ENCODE peak calls at places on chromosome 4, in nine cellular contexts. P, B, I, T, N, R, O, A and S are unnamed samples.

GRCh38 chr4:2042207-2042946 is 16.8 kb upstream of the NAT8L start:
- DNase-seq in I (no peak), N (no peak), T (no peak), A (no peak), P (no peak), R (no peak), O (peak), B (peak), S (no peak)

GRCh38 chr4:14028862-14029261 is 401.3 kb upstream of the BOD1L1 start:
- DNase-seq in I (no peak), O (no peak), R (no peak), N (no peak), B (peak), T (no peak), P (no peak), A (peak), S (no peak)

GRCh38 chr4:128819082-128819742 is 9.7 kb downstream of the JADE1 start:
- DNase-seq in N (no peak), I (no peak), A (no peak), O (no peak), B (no peak), P (peak), T (no peak), R (no peak), S (no peak)

GRCh38 chr4:112167790-112168189 is 22.5 kb downstream of the FAM241A start:
- DNase-seq in T (no peak), O (no peak), R (no peak), A (no peak), I (no peak), P (peak), N (no peak), B (no peak), S (peak)

GRCh38 chr4:186067757-186068385 is 1.1 kb upstream of the TLR3 start:
- DNase-seq in T (no peak), P (peak), O (peak), N (peak), A (peak), I (peak), R (peak), B (peak), S (peak)

GRCh38 chr4:78584863-78585576 is 33.5 kb downstream of the ANXA3 start:
- DNase-seq in I (peak), T (no peak), B (no peak), P (no peak), N (no peak), R (no peak), A (no peak), O (no peak), S (peak)

GRCh38 chr4:113056318-113056717 is 6.9 kb downstream of the ANK2 start:
- DNase-seq in I (no peak), T (no peak), A (no peak), O (no peak), R (no peak), P (no peak), N (no peak), B (no peak), S (no peak)

GRCh38 chr4:3655485-3656429 is 110.4 kb upstream of the ADRA2C start:
- DNase-seq in N (no peak), A (no peak), T (no peak), O (no peak), R (no peak), P (no peak), I (no peak), B (no peak), S (no peak)

GRCh38 chr4:170004656-170005250 is 21.4 kb downstream of the MFAP3L start:
- DNase-seq in P (peak), T (no peak), R (no peak), A (no peak), I (peak), N (no peak), B (no peak), O (no peak), S (no peak)

GRCh38 chr4:157270108-157270507 is 49.6 kb downstream of the GRIA2 start:
- DNase-seq in P (no peak), B (no peak), A (no peak), I (no peak), T (no peak), O (no peak), R (no peak), N (no peak), S (no peak)

GRCh38 chr4:71863457-71863856 is 79.6 kb upstream of the GC start:
- DNase-seq in I (no peak), P (no peak), T (no peak), R (no peak), A (no peak), B (no peak), O (no peak), N (no peak), S (no peak)

GRCh38 chr4:140427919-140428471 is 547 bp upstream of the CLGN start:
- DNase-seq in B (no peak), R (no peak), P (no peak), I (no peak), N (no peak), A (no peak), O (no peak), T (no peak), S (no peak)

GRCh38 chr4:77849278-77849965 is 13.2 kb upstream of the MRPL1 start:
- DNase-seq in P (no peak), N (no peak), O (no peak), I (no peak), A (no peak), T (no peak), R (no peak), B (no peak), S (peak)

GRCh38 chr4:139866270-139866962 is 200.8 kb downstream of the MGST2 start:
- DNase-seq in R (no peak), P (no peak), I (no peak), N (no peak), A (no peak), T (no peak), B (no peak), O (no peak), S (no peak)

GRCh38 chr4:45646885-45647598 is 476.8 kb downstream of the GABRG1 start:
- DNase-seq in A (no peak), N (no peak), I (no peak), T (no peak), P (no peak), O (no peak), B (no peak), R (no peak), S (no peak)

GRCh38 chr4:44583393-44583792 is 68.0 kb downstream of the YIPF7 start:
- DNase-seq in I (no peak), B (no peak), A (no peak), T (no peak), O (no peak), R (no peak), P (no peak), N (no peak), S (peak)
- TF ChIP-seq CTCF in I (no peak), B (no peak), A (no peak), T (no peak), O (no peak), R (no peak), P (no peak), N (no peak), S (peak)

DNA sequence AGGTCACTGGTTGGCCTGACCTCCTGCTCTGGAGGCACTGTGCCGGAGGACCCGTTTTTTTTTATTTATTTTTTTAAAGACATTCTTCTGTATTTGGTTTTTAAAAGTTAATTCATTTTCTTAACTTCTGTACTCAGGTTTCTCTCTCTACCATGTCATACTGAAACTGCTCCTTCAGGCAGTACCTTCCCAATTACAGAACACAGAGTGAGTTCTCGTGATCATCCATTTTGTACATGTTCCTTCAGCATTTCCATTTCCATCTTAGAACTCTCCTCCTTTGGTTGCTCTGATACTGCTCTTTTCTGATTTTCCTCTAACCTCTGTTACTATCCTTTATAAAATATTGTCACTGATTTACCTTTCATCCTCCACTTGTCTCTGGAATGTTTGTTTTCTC is 17.9 kb downstream of the UBE2K start:
- DNase-seq in R (no peak), P (no peak), T (no peak), B (no peak), A (no peak), O (no peak), I (no peak), N (no peak), S (no peak)
- H3K4me3 ChIP-seq in R (no peak), P (no peak), T (no peak), B (no peak), A (no peak), O (no peak), I (no peak), N (no peak), S (no peak)

GRCh38 chr4:20074450-20074849 is 177.3 kb upstream of the SLIT2 start:
- DNase-seq in N (no peak), R (no peak), B (no peak), T (peak), P (peak), I (peak), O (no peak), A (no peak), S (no peak)

GRCh38 chr4:20078644-20079043 is 173.1 kb upstream of the SLIT2 start:
- DNase-seq in A (no peak), T (no peak), P (no peak), I (no peak), R (no peak), O (no peak), B (no peak), N (no peak), S (no peak)

GRCh38 chr4:20075479-20075878 is 176.2 kb upstream of the SLIT2 start:
- DNase-seq in P (no peak), O (no peak), N (no peak), I (no peak), T (no peak), R (no peak), B (no peak), A (no peak), S (no peak)
- TF ChIP-seq CTCF in P (peak), O (no peak), N (no peak), I (no peak), T (no peak), R (no peak), B (peak), A (no peak), S (peak)

GRCh38 chr4:121381148-121381462 is 287 bp upstream of the QRFPR start:
- DNase-seq in R (no peak), P (no peak), I (no peak), N (no peak), A (no peak), T (no peak), B (no peak), O (no peak), S (no peak)
- H3K4me3 ChIP-seq in R (no peak), P (peak), I (no peak), N (no peak), A (peak), T (no peak), B (peak), O (no peak), S (peak)

DNA sequence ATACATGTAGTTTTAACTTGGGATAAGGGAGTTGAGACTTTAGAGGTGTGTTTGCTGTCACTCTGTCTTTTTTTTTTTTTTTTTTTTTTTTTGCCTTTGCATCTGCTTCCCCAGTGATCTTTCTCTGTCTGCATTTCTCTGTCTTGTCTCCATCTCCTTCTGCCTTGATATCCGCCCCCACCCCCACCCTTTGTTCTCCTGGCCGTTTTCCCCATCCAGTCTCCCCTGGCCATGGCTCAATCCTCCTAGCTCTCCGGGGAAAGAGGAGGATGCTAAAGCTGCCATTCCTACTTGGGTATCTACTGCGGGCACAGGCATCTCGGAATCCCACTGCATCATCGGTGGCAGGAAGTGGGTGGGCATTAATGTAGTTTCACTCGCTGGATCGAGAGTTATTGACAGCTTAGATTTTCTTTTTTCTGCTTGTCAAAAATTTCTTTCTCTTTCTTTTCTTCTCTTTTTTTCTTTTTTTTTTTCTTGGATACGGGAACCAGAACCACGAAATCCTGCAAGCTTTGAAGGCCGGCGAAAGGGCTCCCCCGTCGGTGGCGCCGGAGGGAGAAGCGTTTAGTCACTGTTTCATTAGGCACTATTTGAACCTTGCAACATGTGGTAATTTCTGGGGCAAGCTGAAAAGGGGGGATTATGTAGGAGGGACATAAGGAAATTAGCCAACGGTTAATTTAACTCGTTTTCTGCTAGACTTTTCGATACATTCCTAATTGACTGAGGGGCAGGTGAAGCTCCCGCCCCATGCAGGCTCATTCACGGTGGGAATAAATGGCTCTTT is 8.2 kb downstream of the GSX2 start:
- DNase-seq in T (no peak), P (no peak), A (no peak), B (no peak), N (no peak), I (no peak), O (no peak), R (no peak), S (no peak)
- TF ChIP-seq CTCF in T (peak), P (peak), A (no peak), B (peak), N (no peak), I (no peak), O (no peak), R (peak), S (peak)

GRCh38 chr4:120452006-120452405 is 385.4 kb upstream of the MAD2L1 start:
- DNase-seq in R (no peak), O (no peak), N (no peak), A (no peak), B (no peak), I (no peak), T (no peak), P (no peak), S (no peak)
- H3K4me3 ChIP-seq in R (no peak), O (no peak), N (no peak), A (no peak), B (no peak), I (no peak), T (no peak), P (no peak), S (no peak)

GRCh38 chr4:142698541-142698940 is 147.6 kb downstream of the INPP4B start:
- DNase-seq in B (no peak), R (no peak), A (no peak), I (no peak), P (no peak), N (no peak), O (no peak), T (no peak), S (peak)
- TF ChIP-seq CTCF in B (no peak), R (no peak), A (no peak), I (no peak), P (no peak), N (no peak), O (no peak), T (no peak), S (no peak)